ENCODE peak calls at places on chromosome 21, in six cellular contexts. C is lower lobe of right lung, Y is BJ, O is lower leg skin, L is neural progenitor cell, X is GM23338. P is an unnamed sample.

GRCh38 chr21:35974801-35975200 is 85.5 kb downstream of the SETD4 start:
- DNase-seq in C (no peak), Y (no peak), O (no peak), L (no peak), X (no peak), P (no peak)

GRCh38 chr21:14968029-14968428 is 96.8 kb downstream of the NRIP1 start:
- DNase-seq in C (no peak), Y (no peak), O (no peak), L (no peak), X (no peak), P (no peak)

GRCh38 chr21:29114765-29115164 is 15.7 kb upstream of the MAP3K7CL start:
- DNase-seq in C (no peak), Y (no peak), O (no peak), L (peak; percentile 24), X (peak; percentile 51), P (peak; percentile 75)

GRCh38 chr21:42336065-42336464 is 14.7 kb downstream of the TFF2 start:
- DNase-seq in C (no peak), Y (no peak), O (no peak), L (peak; percentile 68), X (peak; percentile 94), P (no peak)

GRCh38 chr21:17454315-17455027 is 58.4 kb upstream of the CXADR start:
- DNase-seq in C (no peak), Y (peak; percentile 47), O (peak; percentile 63), L (peak; percentile 85), X (peak; percentile 89), P (peak; percentile 93)

GRCh38 chr21:45424854-45425795 is 20.2 kb downstream of the COL18A1 start:
- DNase-seq in C (no peak), Y (no peak), O (no peak), L (no peak), X (no peak), P (no peak)

GRCh38 chr21:25583370-25584133 is 23.7 kb downstream of the MRPL39 start:
- DNase-seq in C (no peak), Y (no peak), O (no peak), L (no peak), X (no peak), P (no peak)

GRCh38 chr21:39842741-39843146 is 24.5 kb upstream of the PCP4 start:
- DNase-seq in C (no peak), Y (no peak), O (no peak), L (no peak), X (no peak), P (no peak)

GRCh38 chr21:42641311-42642218 is 11.9 kb upstream of the PDE9A start:
- DNase-seq in C (peak; percentile 37), Y (no peak), O (no peak), L (no peak), X (peak; percentile 51), P (peak; percentile 11)

GRCh38 chr21:25953659-25954058 is 216.9 kb downstream of the APP start:
- DNase-seq in C (no peak), Y (no peak), O (no peak), L (no peak), X (no peak), P (no peak)

GRCh38 chr21:27315373-27315772 is 348.5 kb upstream of the ADAMTS5 start:
- DNase-seq in C (no peak), Y (no peak), O (no peak), L (no peak), X (peak; percentile 13), P (no peak)

GRCh38 chr21:38660333-38661295 is 145.1 kb upstream of the ETS2 start:
- DNase-seq in C (peak; percentile 53), Y (no peak), O (no peak), L (peak; percentile 69), X (peak; percentile 66), P (no peak)

GRCh38 chr21:38662224-38662568 is 143.5 kb upstream of the ETS2 start:
- DNase-seq in C (no peak), Y (no peak), O (no peak), L (no peak), X (peak; percentile 36), P (no peak)

GRCh38 chr21:38663282-38663681 is 142.4 kb upstream of the ETS2 start:
- DNase-seq in C (no peak), Y (no peak), O (no peak), L (no peak), X (no peak), P (no peak)

GRCh38 chr21:38659936-38660332 is 145.8 kb upstream of the ETS2 start:
- DNase-seq in C (no peak), Y (no peak), O (no peak), L (no peak), X (peak; percentile 22), P (no peak)

GRCh38 chr21:38661296-38662223 is 144.2 kb upstream of the ETS2 start:
- DNase-seq in C (peak; percentile 55), Y (no peak), O (no peak), L (peak; percentile 58), X (peak; percentile 66), P (no peak)
- H3K4me3 ChIP-seq in C (peak overlapping the region; percentile 61), Y (no peak overlapping the region), O (peak overlapping the region; percentile 42), L (peak overlapping the region; percentile 46), X (peak overlapping the region; percentile 66), P (peak overlapping the region; percentile 36)

DNA sequence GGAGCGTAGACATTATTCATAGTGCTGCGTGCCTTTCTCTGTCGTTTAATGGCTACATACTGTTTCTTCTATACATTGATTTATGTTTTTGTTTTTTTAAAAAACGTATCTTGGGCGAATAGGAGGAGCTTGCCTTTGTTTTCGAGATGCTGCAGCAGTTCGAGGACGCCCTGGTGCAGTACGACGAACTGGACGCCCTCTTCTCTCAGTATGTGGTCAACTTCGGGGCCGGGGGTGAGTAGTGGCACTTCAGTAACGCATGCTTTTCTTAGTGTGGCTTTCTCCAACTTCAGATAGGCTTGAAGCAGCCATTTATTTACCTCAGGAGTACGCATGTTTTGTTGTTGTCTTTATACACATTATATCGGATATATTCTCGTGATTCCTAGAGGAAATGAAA is 46.9 kb downstream of the TRAPPC10 start:
- DNase-seq in C (no peak), Y (no peak), O (no peak), L (no peak), X (no peak), P (no peak)
- H3K4me3 ChIP-seq in C (no peak overlapping the region), Y (no peak overlapping the region), O (no peak overlapping the region), L (no peak overlapping the region), X (no peak overlapping the region), P (no peak overlapping the region)

DNA sequence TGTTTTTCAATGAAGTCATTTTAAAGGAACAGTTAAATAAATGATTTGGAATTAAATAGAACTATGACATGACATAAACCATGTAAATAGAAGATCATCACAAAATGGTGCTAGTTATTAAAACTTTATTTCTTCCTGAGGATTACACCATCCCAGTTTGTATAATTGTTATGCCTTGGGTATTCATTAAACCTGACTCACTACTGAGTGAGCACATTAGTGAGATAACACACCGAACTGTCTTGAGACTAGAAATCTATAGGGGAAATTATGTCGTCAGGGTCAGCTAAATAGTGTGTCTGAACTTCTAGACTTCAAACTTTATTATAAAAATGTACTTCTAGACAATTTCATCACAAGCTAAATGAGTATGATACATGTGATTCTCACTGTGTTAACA is 189.4 kb downstream of the NCAM2 start:
- DNase-seq in C (no peak), Y (no peak), O (no peak), L (no peak), X (no peak), P (no peak)
- H3K4me3 ChIP-seq in C (no peak overlapping the region), Y (no peak overlapping the region), O (no peak overlapping the region), L (no peak overlapping the region), X (no peak overlapping the region), P (no peak overlapping the region)

GRCh38 chr21:46504681-46505080 is 46.0 kb downstream of the DIP2A start:
- DNase-seq in C (no peak), Y (no peak), O (no peak), L (no peak), X (no peak), P (no peak)
- H3K4me3 ChIP-seq in C (no peak overlapping the region), Y (no peak overlapping the region), O (no peak overlapping the region), L (no peak overlapping the region), X (no peak overlapping the region), P (no peak overlapping the region)

P was measured in skeletal muscle cell.